ENCODE peak calls at places on chromosomes 13 and 19, in nine cellular contexts. One of them, this sample, is unnamed. For H3K4me1, the result is how much of the 10 kb centered on the place peaks cover.

GRCh38 chr13:111511805-111512504 is 191.5 kb downstream of the TEX29 start:
- DNase-seq in esophagus muscularis mucosa: no peak
- DNase-seq in stomach: no peak
- DNase-seq in suprapubic skin: no peak
- DNase-seq in upper lobe of left lung: no peak
- DNase-seq in GM23338: no peak
- DNase-seq in transverse colon: no peak
- DNase-seq in H1: no peak
- DNase-seq in prostate gland: no peak
- DNase-seq in this sample: no peak

GRCh38 chr13:94112227-94112626 is 367.3 kb downstream of the DCT start:
- DNase-seq in esophagus muscularis mucosa: no peak
- DNase-seq in stomach: no peak
- DNase-seq in H1: no peak
- DNase-seq in transverse colon: no peak
- DNase-seq in GM23338: no peak
- DNase-seq in prostate gland: no peak
- DNase-seq in upper lobe of left lung: no peak
- DNase-seq in suprapubic skin: no peak
- DNase-seq in this sample: no peak

GRCh38 chr19:7799640-7800355 is 30.2 kb upstream of the EVI5L start:
- DNase-seq in transverse colon: peak
- DNase-seq in esophagus muscularis mucosa: no peak
- DNase-seq in suprapubic skin: no peak
- DNase-seq in GM23338: peak
- DNase-seq in stomach: peak
- DNase-seq in prostate gland: peak
- DNase-seq in upper lobe of left lung: peak
- DNase-seq in H1: peak
- DNase-seq in this sample: peak

GRCh38 chr13:47594833-47595232 is 406.2 kb downstream of the SUCLA2 start:
- DNase-seq in transverse colon: no peak
- DNase-seq in upper lobe of left lung: no peak
- DNase-seq in GM23338: peak
- DNase-seq in esophagus muscularis mucosa: no peak
- DNase-seq in prostate gland: no peak
- DNase-seq in stomach: no peak
- DNase-seq in H1: no peak
- DNase-seq in suprapubic skin: no peak
- DNase-seq in this sample: no peak

GRCh38 chr19:41910992-41911888 is 17.0 kb downstream of the ERFL start:
- DNase-seq in H1: no peak
- DNase-seq in suprapubic skin: no peak
- DNase-seq in transverse colon: no peak
- DNase-seq in upper lobe of left lung: no peak
- DNase-seq in prostate gland: no peak
- DNase-seq in stomach: no peak
- DNase-seq in GM23338: no peak
- DNase-seq in esophagus muscularis mucosa: no peak
- DNase-seq in this sample: no peak

GRCh38 chr19:55179570-55180484 is at the start of gene SYT5:
- DNase-seq in upper lobe of left lung: no peak
- DNase-seq in H1: peak
- DNase-seq in transverse colon: peak
- DNase-seq in suprapubic skin: no peak
- DNase-seq in esophagus muscularis mucosa: no peak
- DNase-seq in stomach: peak
- DNase-seq in prostate gland: no peak
- DNase-seq in GM23338: peak
- DNase-seq in this sample: no peak

GRCh38 chr13:105948143-105948542 is 587.3 kb downstream of the EFNB2 start:
- DNase-seq in GM23338: peak
- DNase-seq in esophagus muscularis mucosa: no peak
- DNase-seq in H1: no peak
- DNase-seq in transverse colon: no peak
- DNase-seq in stomach: no peak
- DNase-seq in upper lobe of left lung: no peak
- DNase-seq in suprapubic skin: no peak
- DNase-seq in prostate gland: no peak
- DNase-seq in this sample: no peak

GRCh38 chr13:75864718-75865117 is 228.6 kb downstream of the LMO7 start:
- DNase-seq in stomach: no peak
- DNase-seq in prostate gland: no peak
- DNase-seq in transverse colon: no peak
- DNase-seq in GM23338: no peak
- DNase-seq in upper lobe of left lung: no peak
- DNase-seq in esophagus muscularis mucosa: no peak
- DNase-seq in H1: no peak
- DNase-seq in suprapubic skin: no peak
- DNase-seq in this sample: no peak

GRCh38 chr13:20080377-20081164 is 80.3 kb downstream of the GJA3 start:
- DNase-seq in prostate gland: no peak
- DNase-seq in esophagus muscularis mucosa: no peak
- DNase-seq in H1: no peak
- DNase-seq in stomach: no peak
- DNase-seq in suprapubic skin: no peak
- DNase-seq in transverse colon: no peak
- DNase-seq in upper lobe of left lung: no peak
- DNase-seq in GM23338: no peak
- DNase-seq in this sample: no peak

GRCh38 chr13:112968910-112969691 is at the start of gene MCF2L:
- DNase-seq in transverse colon: peak
- DNase-seq in H1: peak
- DNase-seq in suprapubic skin: peak
- DNase-seq in GM23338: peak
- DNase-seq in prostate gland: peak
- DNase-seq in upper lobe of left lung: peak
- DNase-seq in stomach: peak
- DNase-seq in esophagus muscularis mucosa: no peak
- DNase-seq in this sample: no peak

GRCh38 chr19:41893899-41894298 is 10.9 kb downstream of the ARHGEF1 start:
- DNase-seq in prostate gland: no peak
- DNase-seq in GM23338: peak
- DNase-seq in stomach: no peak
- DNase-seq in suprapubic skin: no peak
- DNase-seq in H1: no peak
- DNase-seq in esophagus muscularis mucosa: no peak
- DNase-seq in transverse colon: no peak
- DNase-seq in upper lobe of left lung: no peak
- DNase-seq in this sample: no peak

GRCh38 chr13:113001251-113002140 is 32.5 kb downstream of the MCF2L start:
- DNase-seq in GM23338: peak
- DNase-seq in esophagus muscularis mucosa: no peak
- DNase-seq in H1: no peak
- DNase-seq in prostate gland: peak
- DNase-seq in suprapubic skin: no peak
- DNase-seq in stomach: peak
- DNase-seq in upper lobe of left lung: peak
- DNase-seq in transverse colon: peak
- DNase-seq in this sample: no peak

DNA sequence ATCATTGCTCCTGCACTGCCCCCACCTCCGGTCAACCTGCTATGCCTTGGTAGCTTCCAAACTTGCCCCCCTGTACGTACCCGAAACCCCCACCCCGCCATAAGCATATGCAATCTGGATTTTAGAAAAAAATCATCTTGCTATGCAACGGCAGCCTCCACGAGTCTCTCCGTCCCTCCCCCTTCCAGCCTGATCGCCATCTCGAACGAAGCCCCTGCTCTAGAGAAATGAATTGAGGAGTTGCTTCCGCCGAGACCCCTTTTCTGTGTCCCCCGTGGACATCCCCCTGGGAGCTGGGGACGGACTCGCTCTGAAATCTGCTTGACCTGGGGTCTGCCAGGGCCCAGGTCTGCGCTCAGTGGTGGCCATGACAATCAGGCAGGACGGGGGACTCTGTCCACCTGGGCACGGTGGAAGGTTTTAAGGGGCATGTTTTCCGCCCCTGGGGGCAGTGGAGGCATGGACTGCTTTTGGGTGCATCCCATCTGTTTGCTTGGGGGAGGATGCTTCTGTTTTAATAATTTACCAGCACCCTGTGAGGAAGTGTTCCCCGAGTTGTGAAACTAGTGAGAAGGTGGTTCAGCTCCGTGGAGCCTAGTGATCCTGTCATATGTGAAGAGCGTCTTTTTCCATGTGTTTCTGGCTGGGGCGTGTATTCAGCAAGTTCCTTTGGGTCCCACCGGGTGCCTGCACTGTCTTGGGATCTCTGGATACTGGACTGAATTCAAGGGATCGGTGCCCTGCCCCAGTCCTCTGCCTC is 1.0 kb downstream of the KDM4B start:
- DNase-seq in prostate gland: no peak
- DNase-seq in upper lobe of left lung: peak
- DNase-seq in GM23338: peak
- DNase-seq in esophagus muscularis mucosa: no peak
- DNase-seq in suprapubic skin: no peak
- DNase-seq in transverse colon: no peak
- DNase-seq in H1: peak
- DNase-seq in stomach: no peak
- DNase-seq in this sample: no peak
- H3K4me1 ChIP-seq in prostate gland: under half
- H3K4me1 ChIP-seq in upper lobe of left lung: under half
- H3K4me1 ChIP-seq in GM23338: under half
- H3K4me1 ChIP-seq in esophagus muscularis mucosa: half or more
- H3K4me1 ChIP-seq in suprapubic skin: half or more
- H3K4me1 ChIP-seq in transverse colon: under half
- H3K4me1 ChIP-seq in H1: under half
- H3K4me1 ChIP-seq in stomach: half or more
- H3K4me1 ChIP-seq in this sample: under half

DNA sequence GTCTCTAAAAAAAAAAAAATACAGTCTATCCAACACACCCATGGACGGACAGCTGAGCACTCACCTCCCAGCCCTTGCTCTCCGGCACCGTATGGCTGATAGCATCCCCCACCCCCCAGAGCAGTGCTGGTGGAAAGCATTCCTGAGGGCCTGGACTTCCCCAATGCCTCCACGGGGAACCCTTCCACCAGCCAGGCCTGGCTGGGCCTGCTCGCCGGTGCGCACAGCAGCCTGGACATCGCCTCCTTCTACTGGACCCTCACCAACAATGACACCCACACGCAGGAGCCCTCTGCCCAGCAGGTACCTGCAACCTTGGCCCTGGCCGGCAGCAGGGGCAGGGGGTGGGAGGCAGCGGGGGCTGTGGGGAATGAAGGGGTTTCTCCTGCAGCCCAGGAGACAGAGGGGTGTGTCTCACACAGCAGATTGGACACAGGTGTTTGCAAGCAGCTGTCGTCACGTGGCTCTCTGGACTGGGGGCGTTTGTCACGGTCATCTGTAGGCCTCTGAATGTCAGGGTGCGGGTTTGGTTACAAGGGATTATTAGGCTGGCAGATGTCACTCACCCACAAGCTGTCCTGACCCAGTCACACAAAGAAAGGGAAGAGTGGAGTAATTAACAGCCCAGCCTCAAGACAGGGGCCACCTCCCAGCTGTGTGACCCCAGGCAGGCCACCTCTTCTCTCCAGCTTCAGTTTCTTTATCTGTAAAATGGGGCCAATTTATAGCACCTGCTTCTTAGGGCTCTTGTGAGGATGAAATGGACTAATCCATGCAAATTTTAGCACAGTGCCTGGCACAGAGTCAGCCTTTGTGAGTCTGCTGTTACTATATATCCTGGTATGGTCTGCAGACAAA is 19.3 kb downstream of the PLD3 start:
- DNase-seq in GM23338: no peak
- DNase-seq in H1: no peak
- DNase-seq in transverse colon: no peak
- DNase-seq in suprapubic skin: no peak
- DNase-seq in esophagus muscularis mucosa: no peak
- DNase-seq in upper lobe of left lung: no peak
- DNase-seq in prostate gland: no peak
- DNase-seq in stomach: no peak
- DNase-seq in this sample: no peak
- TF ChIP-seq POLR2AphosphoS5 in GM23338: no peak
- TF ChIP-seq POLR2AphosphoS5 in H1: no peak
- TF ChIP-seq POLR2AphosphoS5 in transverse colon: no peak
- TF ChIP-seq POLR2AphosphoS5 in suprapubic skin: no peak
- TF ChIP-seq POLR2AphosphoS5 in esophagus muscularis mucosa: no peak
- TF ChIP-seq POLR2AphosphoS5 in upper lobe of left lung: no peak
- TF ChIP-seq POLR2AphosphoS5 in prostate gland: no peak
- TF ChIP-seq POLR2AphosphoS5 in stomach: no peak
- TF ChIP-seq POLR2AphosphoS5 in this sample: no peak

DNA sequence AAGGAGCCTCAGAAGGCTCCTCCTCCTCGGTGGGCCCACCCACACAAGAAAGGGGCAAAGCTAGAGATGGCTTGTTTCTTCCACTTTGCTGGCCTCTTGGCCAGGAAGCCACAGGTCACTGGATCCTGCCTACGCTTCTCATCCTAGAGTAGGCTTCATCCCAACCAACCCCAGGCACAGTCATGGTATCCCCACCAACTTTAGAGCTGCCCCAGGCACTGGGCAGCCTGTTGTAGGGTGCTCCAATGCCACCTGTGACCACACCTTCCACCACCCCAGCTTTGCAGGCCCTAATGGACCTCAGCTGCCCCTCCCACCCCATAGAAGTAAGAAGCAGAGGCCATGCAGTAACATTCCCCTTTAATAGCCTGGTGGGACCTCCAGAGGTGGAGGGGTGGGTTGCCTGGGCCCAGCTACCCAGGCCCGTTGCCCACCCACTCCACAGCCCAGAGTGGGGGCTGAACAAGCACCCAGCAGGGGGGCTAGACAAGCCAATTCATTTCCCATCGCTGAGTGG is 522 bp upstream of the CHMP2A start:
- DNase-seq in stomach: no peak
- DNase-seq in H1: no peak
- DNase-seq in prostate gland: no peak
- DNase-seq in GM23338: no peak
- DNase-seq in suprapubic skin: no peak
- DNase-seq in transverse colon: no peak
- DNase-seq in upper lobe of left lung: no peak
- DNase-seq in esophagus muscularis mucosa: no peak
- DNase-seq in this sample: no peak
- H3K4me1 ChIP-seq in stomach: half or more
- H3K4me1 ChIP-seq in H1: under half
- H3K4me1 ChIP-seq in prostate gland: under half
- H3K4me1 ChIP-seq in GM23338: under half
- H3K4me1 ChIP-seq in suprapubic skin: half or more
- H3K4me1 ChIP-seq in transverse colon: under half
- H3K4me1 ChIP-seq in upper lobe of left lung: under half
- H3K4me1 ChIP-seq in esophagus muscularis mucosa: half or more
- H3K4me1 ChIP-seq in this sample: under half

DNA sequence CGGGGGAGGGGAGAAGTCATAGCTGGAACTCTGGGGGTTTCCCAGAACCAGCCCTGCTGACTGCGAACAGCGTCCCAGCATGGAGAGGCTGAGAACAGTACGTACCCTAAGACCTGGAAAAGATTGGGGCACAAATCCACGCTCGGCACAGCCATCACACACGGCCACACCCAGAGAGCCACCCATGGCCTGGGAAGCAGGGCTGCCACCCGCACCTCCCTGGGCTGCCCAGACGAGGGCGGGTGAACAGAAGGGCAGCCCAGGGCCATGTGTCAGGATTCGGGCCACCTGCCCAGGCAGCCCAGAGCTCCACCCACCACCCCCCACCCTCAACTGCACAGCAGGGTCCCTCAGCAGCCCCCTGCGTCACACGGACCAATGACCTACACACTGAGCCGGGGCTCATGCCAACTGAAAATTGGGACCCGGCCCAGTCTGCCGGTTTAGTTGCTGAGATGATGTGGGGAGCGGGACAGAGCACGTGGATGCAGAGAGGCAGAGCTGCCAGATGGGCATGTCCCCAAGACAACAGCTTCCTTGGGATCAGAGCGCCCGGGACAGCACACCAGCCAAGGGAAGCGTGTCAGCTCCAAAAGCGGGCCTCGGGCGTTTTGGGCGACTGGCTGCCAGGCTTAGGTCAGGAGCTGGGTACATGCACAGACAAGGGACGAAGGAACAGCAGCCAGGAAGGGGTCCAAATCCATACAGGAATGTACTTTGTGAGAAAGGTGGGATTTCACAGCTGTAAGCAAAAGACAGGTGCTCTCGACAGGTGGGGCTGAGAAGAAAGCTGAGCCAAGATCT is 8.4 kb downstream of the UBXN6 start:
- DNase-seq in upper lobe of left lung: no peak
- DNase-seq in stomach: no peak
- DNase-seq in suprapubic skin: no peak
- DNase-seq in transverse colon: no peak
- DNase-seq in esophagus muscularis mucosa: no peak
- DNase-seq in GM23338: no peak
- DNase-seq in prostate gland: peak
- DNase-seq in H1: no peak
- DNase-seq in this sample: peak
- TF ChIP-seq POLR2AphosphoS5 in upper lobe of left lung: no peak
- TF ChIP-seq POLR2AphosphoS5 in stomach: no peak
- TF ChIP-seq POLR2AphosphoS5 in suprapubic skin: no peak
- TF ChIP-seq POLR2AphosphoS5 in transverse colon: no peak
- TF ChIP-seq POLR2AphosphoS5 in esophagus muscularis mucosa: peak
- TF ChIP-seq POLR2AphosphoS5 in GM23338: no peak
- TF ChIP-seq POLR2AphosphoS5 in prostate gland: peak
- TF ChIP-seq POLR2AphosphoS5 in H1: no peak
- TF ChIP-seq POLR2AphosphoS5 in this sample: no peak